ENCODE peak calls at places on chromosomes 3 and 15, in ten cellular contexts. V is K562, B is IMR-90, W is spleen, Y is gastrocnemius medialis, M is tibial nerve, G is esophagus muscularis mucosa, O is sigmoid colon, E is right lobe of liver, N is breast epithelium. P is an unnamed sample.

GRCh38 chr3:9862391-9863235 is 17.4 kb downstream of the CIDEC start:
- DNase-seq in W (peak), G (no peak), O (peak), Y (peak), E (peak), V (peak), N (no peak), M (peak), B (no peak), P (no peak)

GRCh38 chr15:32936283-32936918 is 218.6 kb downstream of the GREM1 start:
- DNase-seq in Y (no peak), M (peak), V (peak), W (no peak), B (peak), G (no peak), O (no peak), N (no peak), E (no peak), P (no peak)

GRCh38 chr3:72052841-72053409 is 268.0 kb upstream of the PROK2 start:
- DNase-seq in M (no peak), N (no peak), B (no peak), Y (no peak), E (no peak), V (peak), O (no peak), W (no peak), G (no peak), P (no peak)

GRCh38 chr3:114847564-114847963 is 299.5 kb downstream of the ZBTB20 start:
- DNase-seq in G (no peak), N (no peak), M (no peak), B (no peak), V (no peak), O (no peak), E (peak), Y (no peak), W (no peak), P (no peak)

GRCh38 chr3:160956785-160957184 is 148.4 kb downstream of the B3GALNT1 start:
- DNase-seq in E (no peak), B (peak), O (no peak), G (no peak), M (no peak), Y (no peak), V (peak), N (no peak), W (no peak), P (no peak)

GRCh38 chr3:6578526-6578925 is 282.4 kb upstream of the GRM7 start:
- DNase-seq in Y (no peak), G (no peak), O (no peak), M (no peak), E (no peak), W (no peak), B (no peak), V (peak), N (no peak), P (no peak)

GRCh38 chr3:184734903-184735630 is 23.2 kb upstream of the MAGEF1 start:
- DNase-seq in Y (no peak), G (no peak), B (no peak), V (no peak), O (no peak), E (peak), M (no peak), W (peak), N (peak), P (no peak)

GRCh38 chr3:161548301-161548700 is 51.7 kb downstream of the OTOL1 start:
- DNase-seq in O (no peak), E (no peak), W (no peak), G (no peak), V (no peak), Y (no peak), N (no peak), M (no peak), B (no peak), P (no peak)

GRCh38 chr3:28575100-28575747 is 226.6 kb upstream of the AZI2 start:
- DNase-seq in V (no peak), O (no peak), G (no peak), B (no peak), M (no peak), Y (peak), W (peak), N (no peak), E (no peak), P (no peak)

GRCh38 chr15:101091080-101092017 is 160.5 kb downstream of the CHSY1 start:
- DNase-seq in Y (no peak), E (no peak), W (no peak), B (peak), V (no peak), M (no peak), O (no peak), G (no peak), N (no peak), P (peak)

GRCh38 chr3:19866751-19867347 is 67.2 kb downstream of the EFHB start:
- DNase-seq in N (no peak), G (no peak), B (peak), M (peak), O (no peak), V (peak), E (no peak), Y (no peak), W (no peak), P (no peak)

GRCh38 chr15:69504352-69505040 is 51.9 kb downstream of the RPLP1 start:
- DNase-seq in E (no peak), M (no peak), O (no peak), B (no peak), N (no peak), V (no peak), G (no peak), Y (no peak), W (no peak), P (no peak)

GRCh38 chr15:70343961-70344360 is 246.2 kb upstream of the TLE3 start:
- DNase-seq in M (no peak), W (no peak), Y (no peak), E (no peak), V (no peak), G (peak), B (no peak), O (no peak), N (no peak), P (no peak)

GRCh38 chr3:123319760-123320159 is 118.0 kb downstream of the SEC22A start:
- DNase-seq in W (peak), O (no peak), G (no peak), M (no peak), Y (no peak), E (no peak), B (no peak), V (no peak), N (no peak), P (no peak)

GRCh38 chr3:88188436-88188835 is 38.7 kb downstream of the C3orf38 start:
- DNase-seq in E (no peak), Y (no peak), N (no peak), O (no peak), V (no peak), G (no peak), B (no peak), W (no peak), M (no peak), P (peak)

DNA sequence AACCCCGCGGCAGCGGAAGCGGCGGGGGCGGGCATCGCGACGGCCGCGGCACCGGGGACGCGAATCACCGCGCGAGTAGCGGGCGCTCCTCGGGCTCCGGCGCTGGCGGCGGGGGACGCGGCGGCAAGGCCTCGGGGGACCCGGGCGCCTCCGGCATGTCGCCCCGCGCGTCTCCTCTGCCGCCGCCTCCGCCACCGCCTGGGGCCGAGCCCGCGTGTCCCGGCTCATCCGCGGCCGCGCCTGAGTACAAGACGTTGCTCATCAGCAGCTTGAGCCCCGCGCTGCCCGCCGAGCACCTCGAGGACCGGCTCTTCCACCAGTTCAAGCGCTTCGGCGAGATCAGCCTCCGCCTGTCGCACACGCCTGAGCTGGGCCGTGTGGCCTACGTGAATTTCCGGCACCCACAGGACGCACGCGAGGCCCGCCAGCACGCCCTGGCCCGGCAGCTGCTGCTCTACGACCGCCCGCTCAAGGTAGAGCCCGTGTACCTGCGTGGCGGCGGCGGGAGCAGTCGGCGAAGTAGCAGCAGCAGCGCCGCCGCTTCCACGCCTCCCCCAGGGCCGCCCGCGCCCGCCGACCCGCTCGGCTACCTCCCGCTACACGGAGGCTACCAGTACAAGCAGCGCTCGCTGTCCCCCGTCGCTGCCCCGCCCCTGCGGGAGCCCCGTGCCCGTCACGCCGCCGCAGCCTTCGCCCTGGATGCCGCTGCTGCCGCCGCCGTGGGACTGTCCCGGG is 648 bp downstream of the RBM15B start:
- DNase-seq in M (no peak), Y (no peak), G (no peak), E (no peak), B (peak), N (no peak), O (no peak), W (peak), V (no peak), P (no peak)
- TF ChIP-seq POLR2A in M (no peak), Y (no peak), G (no peak), E (no peak), B (no peak), N (no peak), O (no peak), W (no peak), V (no peak), P (no peak)

DNA sequence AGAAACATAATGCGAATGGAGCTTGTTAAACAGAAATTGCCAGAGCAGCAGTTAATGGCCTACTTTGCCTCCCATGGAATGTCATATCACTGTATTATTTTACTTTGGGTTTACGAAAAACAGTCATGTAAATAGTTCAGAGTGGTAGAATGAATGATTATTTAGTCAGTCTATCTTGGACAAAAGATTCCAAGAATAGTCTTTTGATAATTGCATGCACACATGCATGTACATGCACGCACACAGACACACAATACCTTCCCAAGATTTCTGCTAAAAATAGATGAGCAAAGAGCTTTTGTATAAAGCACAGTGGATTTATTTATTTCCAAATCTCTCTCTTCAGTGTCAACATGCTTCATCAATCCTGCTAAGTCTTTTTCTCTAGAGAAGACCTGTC is 800.7 kb downstream of the DIPK2A start:
- DNase-seq in G (no peak), Y (no peak), E (no peak), V (no peak), N (no peak), W (no peak), B (no peak), M (no peak), O (no peak), P (no peak)
- TF ChIP-seq POLR2A in G (no peak), Y (no peak), E (no peak), V (no peak), N (no peak), W (no peak), B (no peak), M (no peak), O (no peak), P (no peak)

DNA sequence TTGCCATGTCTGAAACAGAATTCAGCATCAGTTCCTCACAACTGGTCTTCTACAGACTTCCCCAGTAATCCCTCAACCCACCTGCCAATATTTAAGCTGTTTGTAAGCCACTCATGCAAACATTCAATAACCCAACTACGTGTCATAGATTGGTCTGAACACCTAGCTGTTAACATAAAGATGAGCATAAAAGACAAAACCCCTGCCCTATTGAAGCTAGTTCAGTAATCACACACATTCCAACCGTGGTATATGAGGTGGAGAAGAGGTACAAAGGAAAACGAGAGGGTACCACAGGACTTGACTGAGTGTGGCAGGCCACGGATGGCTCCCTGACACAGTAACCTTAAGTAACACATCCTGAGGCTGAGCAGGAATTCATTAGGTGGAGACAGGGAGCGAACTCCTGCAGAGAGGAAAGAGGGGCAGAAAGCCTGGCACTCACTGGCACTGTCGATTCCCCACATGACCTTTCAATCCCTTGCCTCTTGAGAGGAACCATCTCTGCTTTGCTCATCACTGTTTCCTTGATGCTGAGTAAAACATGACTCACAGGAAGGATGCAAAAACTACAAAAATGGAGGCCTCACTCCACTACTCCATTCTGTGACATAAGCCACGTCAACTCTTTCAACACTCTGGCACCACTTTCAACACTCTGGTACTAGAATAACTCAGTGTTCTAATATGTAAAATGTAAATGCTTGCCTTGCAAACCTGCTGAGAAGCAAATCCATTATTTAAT is 31.3 kb downstream of the RPN1 start:
- DNase-seq in N (no peak), E (no peak), B (peak), G (no peak), V (no peak), W (no peak), O (no peak), M (no peak), Y (no peak), P (peak)
- TF ChIP-seq POLR2A in N (no peak), E (no peak), B (no peak), G (no peak), V (no peak), W (no peak), O (no peak), M (no peak), Y (no peak), P (no peak)

GRCh38 chr15:90352109-90352893 is at the start of gene ZNF774:
- DNase-seq in Y (peak), E (peak), W (peak), N (peak), V (peak), M (peak), G (peak), B (peak), O (peak), P (peak)
- TF ChIP-seq POLR2A in Y (peak), E (peak), W (no peak), N (no peak), V (peak), M (no peak), G (peak), B (peak), O (peak), P (peak)

DNA sequence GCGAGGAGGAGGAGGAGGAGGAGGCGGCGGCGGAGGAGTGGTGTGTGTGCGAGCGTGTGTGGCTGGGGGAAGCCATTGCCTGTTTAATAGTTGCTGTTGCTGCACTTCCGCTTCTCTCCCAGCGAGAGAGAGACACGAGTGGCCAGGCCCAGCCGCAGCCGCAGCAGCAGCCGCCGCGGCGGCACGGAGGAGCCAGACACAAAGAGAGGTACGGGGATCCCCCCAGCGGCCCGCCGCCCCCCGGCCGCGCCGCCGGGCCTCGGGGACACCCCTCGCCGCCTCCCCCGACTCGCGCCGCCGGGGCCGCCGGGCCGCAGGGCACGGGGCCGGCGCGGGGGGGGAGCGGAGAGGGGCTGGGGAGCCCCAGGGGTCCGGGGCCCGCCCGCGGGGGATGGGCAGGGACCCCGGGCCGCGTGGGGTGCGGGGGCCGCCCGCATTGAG is at the start of gene UBE2E1:
- DNase-seq in O (peak), G (no peak), M (peak), E (peak), W (peak), Y (peak), B (peak), V (peak), N (peak), P (peak)
- TF ChIP-seq POLR2A in O (no peak), G (no peak), M (no peak), E (peak), W (no peak), Y (peak), B (peak), V (peak), N (no peak), P (peak)

DNA sequence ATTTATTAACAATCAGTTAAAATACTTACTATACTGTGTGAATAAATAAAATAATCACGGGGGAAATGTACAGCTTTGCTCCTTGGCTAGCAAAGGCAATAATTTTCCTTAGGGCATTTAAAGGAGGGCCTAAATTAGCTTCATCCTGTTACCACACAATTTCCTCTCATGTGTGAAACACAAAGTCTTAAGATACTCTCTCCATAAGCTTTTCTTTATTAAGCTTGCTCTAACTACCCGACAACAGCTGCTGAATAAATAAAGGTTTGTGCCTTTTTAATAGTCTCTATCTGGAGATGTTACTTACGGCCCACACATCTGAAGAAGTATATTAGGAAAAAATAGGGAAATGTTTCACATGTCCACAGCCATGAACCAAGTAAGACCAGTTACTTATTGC is 29.7 kb downstream of the ZNF106 start:
- DNase-seq in G (no peak), V (no peak), Y (no peak), B (no peak), O (no peak), M (no peak), W (no peak), E (no peak), N (no peak), P (no peak)
- TF ChIP-seq POLR2A in G (no peak), V (no peak), Y (no peak), B (no peak), O (no peak), M (no peak), W (no peak), E (no peak), N (no peak), P (no peak)

DNA sequence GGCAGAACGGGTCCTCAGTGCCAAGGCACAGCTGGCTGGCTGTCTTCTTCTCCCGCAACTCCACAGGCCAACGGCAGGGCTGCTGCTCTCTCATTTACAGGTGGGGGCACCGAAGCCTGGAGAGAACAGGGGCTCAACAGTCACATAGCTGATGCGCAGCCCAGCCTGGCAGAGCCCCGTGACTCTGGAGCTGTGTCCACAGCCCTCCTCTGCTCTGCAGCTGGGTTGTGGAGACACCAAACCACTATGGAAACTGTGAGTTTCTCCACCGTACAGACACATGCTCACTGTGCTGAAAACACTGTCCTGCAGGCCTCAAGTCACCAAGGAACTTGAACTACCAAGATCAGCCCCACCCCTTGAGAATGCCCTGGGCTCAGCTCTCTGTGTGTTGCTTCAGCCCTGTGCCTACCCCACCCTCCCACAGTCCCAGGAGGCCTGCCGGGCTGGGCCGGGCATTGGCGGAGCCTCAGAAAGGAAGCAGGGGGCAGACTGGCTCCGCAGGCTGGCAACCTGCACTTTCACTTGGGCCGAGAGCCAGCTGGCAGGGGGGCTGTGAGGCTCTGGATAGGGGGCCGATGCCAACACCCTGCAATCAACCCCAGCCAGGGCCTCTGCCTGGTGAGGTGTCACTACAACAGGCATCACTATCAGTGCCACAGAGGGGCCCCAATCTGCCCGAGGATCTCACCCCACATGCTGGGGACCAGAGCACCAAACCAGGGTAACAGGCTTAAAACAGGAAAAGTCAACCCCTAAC is 113.7 kb upstream of the RPL32 start:
- DNase-seq in B (no peak), V (no peak), G (peak), O (peak), E (peak), Y (peak), M (peak), W (peak), N (peak), P (peak)
- TF ChIP-seq POLR2A in B (no peak), V (no peak), G (no peak), O (no peak), E (no peak), Y (no peak), M (no peak), W (no peak), N (no peak), P (no peak)

DNA sequence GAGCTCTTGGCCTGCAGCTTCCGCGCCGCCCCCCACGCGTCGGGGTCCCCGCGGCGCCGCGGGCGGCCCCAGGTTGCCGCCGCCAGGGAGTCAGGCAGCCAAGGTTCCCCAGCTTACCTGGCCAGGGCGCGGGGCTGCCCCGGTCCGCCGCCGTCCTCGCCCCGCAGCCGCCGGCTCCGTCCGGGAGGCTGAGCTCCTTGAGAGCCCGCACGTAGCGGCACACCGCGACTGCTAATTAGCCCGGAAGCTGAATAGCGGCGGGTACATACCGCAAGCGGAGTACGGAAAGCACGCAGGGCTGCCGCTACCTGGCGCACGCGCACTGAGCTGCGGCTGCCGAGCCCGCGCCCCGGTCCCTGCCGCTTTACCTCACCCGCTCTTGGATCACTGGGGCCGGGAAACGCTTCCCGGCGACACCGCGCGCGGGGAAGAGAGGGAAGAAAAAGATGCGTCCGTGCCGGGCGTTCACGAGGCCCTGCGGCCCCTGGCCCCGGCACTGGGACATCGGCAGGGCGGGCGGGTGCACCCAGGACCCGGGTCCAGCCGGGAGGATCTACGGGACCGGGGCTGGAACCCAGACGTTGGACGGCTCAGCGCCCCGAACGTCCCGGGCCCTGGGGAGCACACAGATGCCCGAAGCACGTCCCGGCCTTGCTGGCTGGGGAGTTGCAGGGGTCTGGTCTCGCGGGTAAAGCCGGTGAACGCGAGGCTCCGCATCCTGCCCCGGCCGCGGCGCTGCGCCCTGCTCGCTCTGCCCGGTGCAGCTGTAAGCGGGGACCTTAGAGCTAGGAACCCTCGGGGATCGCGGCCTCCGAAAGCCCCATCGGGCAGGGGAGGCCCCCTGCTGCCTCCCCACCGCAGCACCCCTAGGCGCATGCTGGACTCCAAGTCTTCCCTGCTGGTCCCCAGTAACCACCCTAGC is at the start of gene GOLGA8B:
- DNase-seq in W (peak), E (peak), O (peak), Y (peak), M (peak), B (peak), V (peak), N (no peak), G (no peak), P (peak)
- TF ChIP-seq POLR2A in W (no peak), E (peak), O (no peak), Y (peak), M (no peak), B (no peak), V (peak), N (no peak), G (no peak), P (peak)

P was measured in H54.